ENCODE peak calls at places on chromosomes 1 and 21, in six cellular contexts. M, P, G, Y, D and Q are unnamed samples.

GRCh38 chr1:29520571-29521437 is 284.5 kb downstream of the PTPRU start:
- DNase-seq in P (no peak), Y (no peak), M (no peak), G (no peak), D (no peak), Q (no peak)

GRCh38 chr1:233406339-233406960 is 78.9 kb downstream of the MAP3K21 start:
- DNase-seq in M (no peak), P (no peak), D (no peak), G (no peak), Y (no peak), Q (no peak)

GRCh38 chr1:192776998-192777397 is 31.8 kb upstream of the RGS2 start:
- DNase-seq in D (no peak), G (no peak), M (no peak), Y (no peak), P (no peak), Q (no peak)

GRCh38 chr21:27047331-27048314 is 80.7 kb upstream of the ADAMTS5 start:
- DNase-seq in G (no peak), D (no peak), Y (no peak), P (no peak), M (no peak), Q (no peak)

GRCh38 chr1:216422821-216423529 is at the start of gene USH2A:
- DNase-seq in D (no peak), Y (no peak), G (no peak), M (no peak), P (no peak), Q (no peak)

GRCh38 chr1:242826706-242827336 is 302.3 kb upstream of the PLD5 start:
- DNase-seq in Y (no peak), G (no peak), D (no peak), P (no peak), M (no peak), Q (no peak)

GRCh38 chr1:1318131-1318652 is 6.3 kb downstream of the INTS11 start:
- DNase-seq in D (no peak), M (peak; percentile 95), G (peak; percentile 81), Y (no peak), P (peak; percentile 89), Q (peak; percentile 94)

GRCh38 chr1:58942759-58943191 is 158.9 kb upstream of the JUN start:
- DNase-seq in D (no peak), M (no peak), P (no peak), Y (no peak), G (no peak), Q (no peak)

GRCh38 chr1:29686012-29686930 is 449.9 kb downstream of the PTPRU start:
- DNase-seq in M (no peak), P (no peak), G (no peak), D (no peak), Y (no peak), Q (no peak)

GRCh38 chr1:11281518-11282331 is 8.7 kb downstream of the UBIAD1 start:
- DNase-seq in G (no peak), M (no peak), Y (no peak), D (no peak), P (peak; percentile 44), Q (peak; percentile 46)

GRCh38 chr1:6151291-6151822 is 28.8 kb downstream of the CHD5 start:
- DNase-seq in D (no peak), Y (no peak), P (no peak), M (no peak), G (no peak), Q (no peak)